ENCODE peak calls at places on chromosome 10, in nine cellular contexts. I is iris pigment epithelial cell; S is cardiac septum; D is cardiac fibroblast; C is sciatic nerve; M is naive thymus-derived CD8-positive, alpha-beta T cell; G is GM13976; P is cerebellar nuclear complex; E is hypothalamus. T is an unnamed sample.

GRCh38 chr10:102819054-102819453 is 18.2 kb downstream of the CYP17A1 start:
- DNase-seq in I (no peak), S (no peak), D (no peak), C (no peak), M (no peak), G (no peak), P (no peak), E (no peak), T (no peak)

GRCh38 chr10:4885142-4885541 is 59.1 kb downstream of the AKR1E2 start:
- DNase-seq in I (no peak), S (no peak), D (no peak), C (no peak), M (no peak), G (no peak), P (no peak), E (no peak), T (no peak)

GRCh38 chr10:7550038-7550437 is 116.7 kb downstream of the ITIH5 start:
- DNase-seq in I (no peak), S (no peak), D (no peak), C (no peak), M (no peak), G (no peak), P (no peak), E (peak; percentile 37), T (no peak)

GRCh38 chr10:44390585-44391072 is 5.7 kb upstream of the CXCL12 start:
- DNase-seq in I (no peak), S (peak; percentile 5), D (peak; percentile 64), C (peak; percentile 41), M (no peak), G (no peak), P (no peak), E (no peak), T (no peak)

GRCh38 chr10:10353326-10353725 is 664.3 kb upstream of the CELF2 start:
- DNase-seq in I (no peak), S (no peak), D (no peak), C (no peak), M (no peak), G (no peak), P (no peak), E (no peak), T (no peak)

GRCh38 chr10:13536674-13537366 is 8.0 kb upstream of the BEND7 start:
- DNase-seq in I (peak; percentile 52), S (no peak), D (peak; percentile 56), C (no peak), M (no peak), G (peak; percentile 64), P (no peak), E (no peak), T (peak; percentile 67)

GRCh38 chr10:29680091-29680490 is 45.3 kb upstream of the SVIL start:
- DNase-seq in I (no peak), S (no peak), D (no peak), C (no peak), M (no peak), G (no peak), P (no peak), E (no peak), T (no peak)

GRCh38 chr10:129807211-129807610 is 156.9 kb downstream of the EBF3 start:
- DNase-seq in I (no peak), S (no peak), D (no peak), C (no peak), M (no peak), G (no peak), P (no peak), E (no peak), T (no peak)

GRCh38 chr10:25142465-25142864 is 32.3 kb upstream of the GPR158 start:
- DNase-seq in I (no peak), S (no peak), D (peak; percentile 26), C (no peak), M (no peak), G (no peak), P (no peak), E (no peak), T (no peak)

GRCh38 chr10:97270523-97271154 is 21.8 kb downstream of the ARHGAP19 start:
- DNase-seq in I (peak; percentile 85), S (no peak), D (peak; percentile 64), C (no peak), M (no peak), G (no peak), P (no peak), E (no peak), T (peak; percentile 12)

T was measured in lung microvascular endothelial cell.